ENCODE peak calls at places on chromosomes 2 and 18, in five cellular contexts. J, G, C, W and L are unnamed samples.

GRCh38 chr2:145652546-145652945 is 1132.6 kb upstream of the ZEB2 start:
- DNase-seq in J (no peak), G (no peak), C (no peak), W (no peak), L (no peak)

GRCh38 chr2:218397502-218398436 is 1.9 kb upstream of the CTDSP1 start:
- DNase-seq in J (no peak), G (peak), C (peak), W (peak), L (peak)

GRCh38 chr2:10331702-10332401 is 29.1 kb downstream of the HPCAL1 start:
- DNase-seq in J (no peak), G (no peak), C (peak), W (peak), L (no peak)

GRCh38 chr2:233853883-233854240 is 473 bp downstream of the HJURP start:
- DNase-seq in J (no peak), G (no peak), C (no peak), W (no peak), L (peak)

GRCh38 chr2:60583604-60584003 is 30.1 kb upstream of the BCL11A start:
- DNase-seq in J (no peak), G (no peak), C (no peak), W (no peak), L (no peak)

GRCh38 chr2:154724194-154724797 is 25.8 kb downstream of the KCNJ3 start:
- DNase-seq in J (no peak), G (no peak), C (no peak), W (no peak), L (no peak)

GRCh38 chr2:207083361-207084080 is 82.2 kb downstream of the KLF7 start:
- DNase-seq in J (peak), G (no peak), C (no peak), W (no peak), L (no peak)

GRCh38 chr2:15947431-15947830 is 7.1 kb downstream of the MYCN start:
- DNase-seq in J (no peak), G (no peak), C (no peak), W (no peak), L (no peak)

GRCh38 chr18:76886112-76886511 is 63.8 kb downstream of the ZNF236 start:
- DNase-seq in J (no peak), G (no peak), C (no peak), W (no peak), L (no peak)

GRCh38 chr2:27953077-27953476 is 62.5 kb downstream of the BABAM2 start:
- DNase-seq in J (no peak), G (no peak), C (no peak), W (no peak), L (no peak)

GRCh38 chr18:12397254-12397653 is 10.5 kb upstream of the PRELID3A start:
- DNase-seq in J (no peak), G (no peak), C (no peak), W (no peak), L (peak)